ENCODE peak calls at places on chromosomes 7 and 10, in seven cellular contexts. M is colonic mucosa, Z is AG09309, W is fibroblast of pulmonary artery, Q is tibial artery, F is GM12865, P is fibroblast of lung. E is an unnamed sample.

GRCh38 chr10:115092555-115093285 is 445 bp upstream of the ATRNL1 start:
- DNase-seq in P (peak; percentile 58), F (peak; percentile 39), Z (peak; percentile 5), Q (no peak), W (peak; percentile 44), M (peak; percentile 18), E (peak; percentile 14)

GRCh38 chr10:133344236-133344635 is 2.9 kb upstream of the PRAP1 start:
- DNase-seq in Z (no peak), W (no peak), P (no peak), M (no peak), Q (no peak), F (no peak), E (no peak)

GRCh38 chr7:151428393-151429231 is 11.3 kb downstream of the CRYGN start:
- DNase-seq in F (no peak), Q (peak; percentile 64), W (peak; percentile 68), P (peak; percentile 82), M (no peak), Z (peak; percentile 20), E (peak; percentile 79)

GRCh38 chr7:94348142-94348541 is 46.6 kb upstream of the COL1A2 start:
- DNase-seq in P (peak; percentile 97), Q (no peak), W (peak; percentile 87), Z (peak; percentile 99), F (no peak), M (peak; percentile 20), E (peak; percentile 98)

GRCh38 chr10:93852721-93853120 is 41.1 kb upstream of the SLC35G1 start:
- DNase-seq in P (no peak), Z (no peak), F (peak; percentile 49), W (no peak), M (no peak), Q (no peak), E (no peak)

GRCh38 chr7:27242046-27242579 is 489 bp upstream of the EVX1 start:
- DNase-seq in Z (no peak), M (no peak), W (no peak), P (no peak), Q (no peak), F (no peak), E (no peak)

GRCh38 chr7:107396990-107397389 is 72.9 kb upstream of the GPR22 start:
- DNase-seq in P (no peak), Q (no peak), M (no peak), Z (no peak), W (no peak), F (no peak), E (no peak)

GRCh38 chr10:18164093-18164492 is 23.9 kb downstream of the CACNB2 start:
- DNase-seq in W (peak; percentile 58), M (no peak), Q (no peak), F (no peak), P (peak; percentile 97), Z (no peak), E (peak; percentile 98)

GRCh38 chr7:75963383-75963995 is 30.9 kb downstream of the TMEM120A start:
- DNase-seq in F (no peak), Q (peak; percentile 85), W (peak; percentile 30), Z (no peak), P (no peak), M (no peak), E (no peak)

GRCh38 chr7:132654150-132654549 is 77.9 kb upstream of the PLXNA4 start:
- DNase-seq in F (peak; percentile 45), M (no peak), Z (no peak), P (no peak), Q (no peak), W (peak; percentile 29), E (no peak)

GRCh38 chr7:40899151-40899550 is 764.3 kb downstream of the SUGCT start:
- DNase-seq in P (no peak), W (no peak), Z (peak; percentile 88), Q (no peak), F (no peak), M (no peak), E (no peak)

GRCh38 chr7:48285365-48285764 is 114.1 kb downstream of the ABCA13 start:
- DNase-seq in F (no peak), Q (no peak), M (no peak), P (no peak), W (no peak), Z (no peak), E (peak; percentile 68)

GRCh38 chr7:133265821-133266220 is 12.9 kb downstream of the EXOC4 start:
- DNase-seq in Q (no peak), F (no peak), W (no peak), M (no peak), P (no peak), Z (no peak), E (no peak)

GRCh38 chr7:153389261-153389660 is 629.7 kb downstream of the ACTR3B start:
- DNase-seq in Q (no peak), M (no peak), W (no peak), Z (no peak), F (no peak), P (no peak), E (no peak)

GRCh38 chr7:69038915-69039314 is 559.4 kb upstream of the AUTS2 start:
- DNase-seq in M (no peak), Z (no peak), P (no peak), Q (no peak), F (no peak), W (no peak), E (no peak)

GRCh38 chr7:130380121-130380860 is at the start of gene CPA1:
- DNase-seq in F (no peak), P (no peak), Q (no peak), W (no peak), Z (no peak), M (no peak), E (no peak)

GRCh38 chr7:30146127-30146612 is 11.4 kb downstream of the MTURN start:
- DNase-seq in Z (no peak), Q (no peak), F (no peak), W (peak; percentile 21), M (no peak), P (no peak), E (no peak)

GRCh38 chr7:157558516-157558874 is 221.7 kb downstream of the DNAJB6 start:
- DNase-seq in Z (no peak), F (no peak), P (no peak), Q (peak; percentile 48), W (no peak), M (no peak), E (no peak)

GRCh38 chr7:1839701-1840100 is 169.6 kb downstream of the ELFN1 start:
- DNase-seq in M (no peak), Q (peak; percentile 58), F (no peak), Z (no peak), W (no peak), P (no peak), E (no peak)

GRCh38 chr7:2812831-2813230 is 31.3 kb downstream of the GNA12 start:
- DNase-seq in Z (no peak), M (no peak), W (no peak), F (no peak), P (peak; percentile 33), Q (no peak), E (peak; percentile 40)

GRCh38 chr7:43639858-43640491 is 57.1 kb downstream of the STK17A start:
- DNase-seq in F (no peak), W (peak; percentile 87), Z (no peak), Q (no peak), M (peak; percentile 60), P (peak; percentile 89), E (peak; percentile 84)

GRCh38 chr7:105132335-105132734 is 118.3 kb downstream of the KMT2E start:
- DNase-seq in M (no peak), P (no peak), W (no peak), Q (no peak), Z (no peak), F (no peak), E (no peak)

GRCh38 chr7:39300276-39300675 is 265.9 kb upstream of the YAE1 start:
- DNase-seq in P (no peak), F (no peak), W (no peak), M (no peak), Z (no peak), Q (no peak), E (no peak)

GRCh38 chr10:30343962-30344361 is 5.1 kb downstream of the MTPAP start:
- DNase-seq in Q (no peak), W (no peak), Z (no peak), P (no peak), M (no peak), F (no peak), E (no peak)

GRCh38 chr10:94023909-94024308 is 30.2 kb downstream of the PLCE1 start:
- DNase-seq in W (no peak), P (no peak), Z (no peak), M (no peak), F (no peak), Q (no peak), E (no peak)

GRCh38 chr10:43708256-43708655 is 59.6 kb upstream of the ZNF32 start:
- DNase-seq in Q (no peak), F (no peak), Z (no peak), M (no peak), W (no peak), P (no peak), E (no peak)

GRCh38 chr7:155754165-155754564 is 58.1 kb downstream of the SHH start:
- DNase-seq in W (no peak), M (no peak), P (no peak), Q (no peak), Z (no peak), F (no peak), E (no peak)
- H3K4me3 ChIP-seq in W (no peak overlapping the region), M (no peak overlapping the region), P (no peak overlapping the region), Q (no peak overlapping the region), Z (no peak overlapping the region), F (peak overlapping the region; percentile 69), E (no peak overlapping the region)

GRCh38 chr7:140734096-140734495 is 37.6 kb downstream of the NDUFB2 start:
- DNase-seq in W (no peak), M (no peak), Q (no peak), P (no peak), Z (no peak), F (no peak), E (no peak)
- TF ChIP-seq CTCF in W (no peak), M (no peak), Q (no peak), P (no peak), Z (no peak), F (no peak), E (no peak)

GRCh38 chr7:101129603-101130117 is 2.8 kb downstream of the SERPINE1 start:
- DNase-seq in Z (no peak), M (no peak), F (no peak), W (peak; percentile 65), P (no peak), Q (no peak), E (no peak)
- H3K4me3 ChIP-seq in Z (no peak overlapping the region), M (no peak overlapping the region), F (no peak overlapping the region), W (peak overlapping the region; percentile 94), P (no peak overlapping the region), Q (peak overlapping the region; percentile 48), E (peak overlapping the region; percentile 43)

GRCh38 chr10:113617086-113617485 is 46.8 kb downstream of the NRAP start:
- DNase-seq in W (no peak), F (no peak), Z (no peak), Q (no peak), P (no peak), M (no peak), E (no peak)

GRCh38 chr10:113614304-113614703 is 49.5 kb downstream of the NRAP start:
- DNase-seq in Z (no peak), M (no peak), P (no peak), F (no peak), W (no peak), Q (no peak), E (no peak)

GRCh38 chr10:113619401-113619800 is 44.4 kb downstream of the NRAP start:
- DNase-seq in W (no peak), F (no peak), M (no peak), Q (no peak), P (no peak), Z (no peak), E (no peak)

GRCh38 chr10:113618338-113618737 is 45.5 kb downstream of the NRAP start:
- DNase-seq in P (no peak), M (no peak), W (no peak), Z (no peak), Q (no peak), F (no peak), E (no peak)

GRCh38 chr10:113616244-113617074 is 47.4 kb downstream of the NRAP start:
- DNase-seq in P (no peak), F (no peak), Z (no peak), W (peak; percentile 2), M (no peak), Q (no peak), E (peak; percentile 24)
- TF ChIP-seq CTCF in P (peak; percentile 40), F (peak; percentile 30), Z (peak; percentile 37), W (peak; percentile 28), M (no peak), Q (no peak), E (peak; percentile 60)